ENCODE peak calls at places on chromosomes 7 and 10, in ten cellular contexts. W is T-helper 2 cell; A is NCI-H1105; C is nucleus accumbens; Y is activated CD8-positive, alpha-beta memory T cell treated with anti-CD3 and anti-CD28 coated beads, Interleukin-2, amount 50 U/mL, for 4 hours; G is lung; B is GM12891; I is pons; Q is activated CD4-positive, CD25-positive, alpha-beta regulatory T cell; H is Kasumi-1. F is an unnamed sample.

GRCh38 chr7:106629521-106629920 is 31.4 kb downstream of the CCDC71L start:
- DNase-seq in B (no peak), A (no peak), I (no peak), C (no peak), Y (no peak), Q (no peak), W (no peak), H (no peak), G (no peak), F (no peak)

GRCh38 chr7:2110586-2111396 is 122.0 kb downstream of the MAD1L1 start:
- DNase-seq in Q (no peak), Y (no peak), G (no peak), W (no peak), I (no peak), C (no peak), B (no peak), H (no peak), A (no peak), F (no peak)

GRCh38 chr7:138092486-138093028 is 16.3 kb downstream of the AKR1D1 start:
- DNase-seq in C (no peak), Q (no peak), A (no peak), W (no peak), G (no peak), B (no peak), H (no peak), I (no peak), Y (no peak), F (no peak)

GRCh38 chr7:47381132-47381495 is 200.8 kb downstream of the TNS3 start:
- DNase-seq in A (no peak), Q (no peak), C (no peak), W (no peak), I (no peak), B (no peak), H (no peak), Y (no peak), G (no peak), F (no peak)

GRCh38 chr7:54392935-54393334 is 149.2 kb upstream of the VSTM2A start:
- DNase-seq in W (no peak), I (no peak), A (no peak), B (no peak), Q (no peak), Y (no peak), H (no peak), G (no peak), C (no peak), F (no peak)

GRCh38 chr7:96697822-96698221 is 11.8 kb downstream of the SEM1 start:
- DNase-seq in Y (no peak), B (no peak), I (no peak), G (no peak), Q (no peak), H (no peak), W (no peak), A (no peak), C (no peak), F (no peak)

GRCh38 chr10:131786756-131787605 is 113.8 kb upstream of the PPP2R2D start:
- DNase-seq in W (no peak), C (peak), Y (no peak), B (no peak), I (peak), A (no peak), H (peak), Q (no peak), G (no peak), F (no peak)

GRCh38 chr10:24446739-24447138 is 237.8 kb downstream of the KIAA1217 start:
- DNase-seq in Q (no peak), I (no peak), C (no peak), B (no peak), Y (no peak), W (no peak), A (no peak), G (no peak), H (no peak), F (no peak)